ENCODE peak calls at places on chromosomes 2 and 18, in seven cellular contexts. P is H9, C is IMR-90, U is H1, H is mesenchymal stem cell, O is trophoblast cell, D is mesendoderm. B is an unnamed sample.

GRCh38 chr2:73075477-73076373 is 4.2 kb upstream of the SFXN5 start:
- DNase-seq in C (peak), P (no peak), H (no peak), U (no peak), D (no peak), O (no peak), B (no peak)

GRCh38 chr2:9083287-9083686 is 79.8 kb upstream of the MBOAT2 start:
- DNase-seq in H (no peak), U (no peak), P (no peak), D (no peak), C (no peak), O (no peak), B (no peak)

GRCh38 chr2:76464310-76464709 is 753.6 kb upstream of the GCFC2 start:
- DNase-seq in H (peak), C (no peak), U (no peak), P (no peak), D (peak), O (peak), B (no peak)

GRCh38 chr2:46296216-46296839 is 879 bp upstream of the EPAS1 start:
- DNase-seq in U (no peak), P (peak), C (no peak), O (peak), H (no peak), D (peak), B (no peak)

GRCh38 chr2:68357608-68358337 is 7.3 kb upstream of the PLEK start:
- DNase-seq in D (peak), H (peak), O (peak), U (peak), C (peak), P (peak), B (peak)

GRCh38 chr2:186780701-186781316 is 68.2 kb downstream of the ZSWIM2 start:
- DNase-seq in U (peak), D (peak), C (peak), O (peak), P (peak), H (no peak), B (peak)

GRCh38 chr2:133097666-133098065 is 427.7 kb upstream of the LYPD1 start:
- DNase-seq in H (peak), C (peak), U (no peak), O (peak), D (no peak), P (no peak), B (no peak)

GRCh38 chr2:232869138-232870001 is 694 bp upstream of the SNORC start:
- DNase-seq in D (peak), O (no peak), H (no peak), U (no peak), C (no peak), P (peak), B (no peak)

GRCh38 chr2:162710282-162710891 is 128.2 kb downstream of the KCNH7 start:
- DNase-seq in U (no peak), O (peak), C (no peak), H (peak), D (no peak), P (no peak), B (no peak)

GRCh38 chr18:8283901-8284585 is 325.2 kb upstream of the RAB12 start:
- DNase-seq in H (no peak), U (no peak), O (no peak), P (no peak), D (no peak), C (peak), B (no peak)

GRCh38 chr2:156087875-156088274 is 244.6 kb downstream of the NR4A2 start:
- DNase-seq in D (no peak), O (no peak), P (no peak), C (no peak), U (no peak), H (peak), B (no peak)

GRCh38 chr2:36967236-36967876 is 1.0 kb upstream of the STRN start:
- DNase-seq in U (no peak), H (no peak), D (peak), O (no peak), P (no peak), C (no peak), B (no peak)

GRCh38 chr2:95234806-95235205 is 27.5 kb downstream of the ZNF892 start:
- DNase-seq in C (no peak), U (no peak), D (no peak), O (no peak), P (no peak), H (no peak), B (no peak)

GRCh38 chr18:58635891-58636290 is 7.0 kb upstream of the ALPK2 start:
- DNase-seq in P (no peak), O (no peak), C (peak), H (peak), D (no peak), U (no peak), B (no peak)

GRCh38 chr2:241833101-241833937 is 24.3 kb downstream of the NEU4 start:
- DNase-seq in H (no peak), C (peak), D (peak), P (no peak), U (no peak), O (no peak), B (no peak)

GRCh38 chr2:36820942-36821605 is 124.6 kb downstream of the VIT start:
- DNase-seq in H (no peak), D (no peak), O (no peak), C (no peak), U (no peak), P (no peak), B (no peak)

GRCh38 chr2:65453916-65454315 is 21.5 kb upstream of the SPRED2 start:
- DNase-seq in C (peak), H (no peak), U (no peak), P (no peak), D (no peak), O (peak), B (no peak)

GRCh38 chr2:108124733-108125132 is 115.0 kb upstream of the SULT1C3 start:
- DNase-seq in H (no peak), P (no peak), C (no peak), O (no peak), D (no peak), U (no peak), B (no peak)

GRCh38 chr2:86330015-86330414 is 7.4 kb downstream of the REEP1 start:
- DNase-seq in U (no peak), D (no peak), O (peak), H (no peak), P (no peak), C (no peak), B (no peak)

GRCh38 chr2:132267372-132267771 is 105.6 kb upstream of the ANKRD30BL start:
- DNase-seq in H (peak), C (no peak), O (peak), U (no peak), D (no peak), P (no peak), B (no peak)

GRCh38 chr2:103469800-103470199 is 708.0 kb downstream of the TMEM182 start:
- DNase-seq in U (no peak), O (no peak), C (no peak), H (no peak), P (no peak), D (no peak), B (no peak)

GRCh38 chr2:44753552-44754285 is 187.8 kb upstream of the SIX3 start:
- DNase-seq in C (no peak), D (no peak), H (peak), P (no peak), O (no peak), U (no peak), B (no peak)

GRCh38 chr18:66749475-66750035 is 145.7 kb upstream of the CDH19 start:
- DNase-seq in O (no peak), U (no peak), C (no peak), H (no peak), D (no peak), P (no peak), B (no peak)

GRCh38 chr2:143936758-143937562 is 583.0 kb downstream of the ZEB2 start:
- DNase-seq in D (peak), P (peak), O (no peak), H (peak), U (peak), C (peak), B (peak)

GRCh38 chr18:48165104-48165866 is 234.8 kb upstream of the SMAD2 start:
- DNase-seq in U (no peak), H (no peak), D (no peak), P (no peak), C (no peak), O (no peak), B (no peak)

GRCh38 chr2:188114014-188114413 is 177.7 kb upstream of the GULP1 start:
- DNase-seq in P (no peak), U (no peak), H (peak), O (peak), C (peak), D (peak), B (no peak)

GRCh38 chr2:215271466-215271865 is 40.4 kb upstream of the ATIC start:
- DNase-seq in D (peak), H (no peak), U (no peak), P (peak), C (no peak), O (no peak), B (no peak)

GRCh38 chr18:9016819-9017169 is 85.7 kb upstream of the NDUFV2 start:
- DNase-seq in P (peak), H (no peak), C (peak), D (no peak), O (no peak), U (no peak), B (no peak)

GRCh38 chr18:29012364-29012763 is 835.4 kb upstream of the CDH2 start:
- DNase-seq in U (no peak), C (no peak), P (peak), H (no peak), O (peak), D (no peak), B (no peak)
- H2AK5ac ChIP-seq in U (no peak), C (no peak), P (no peak), H (no peak), O (no peak), D (no peak), B (no peak)

GRCh38 chr2:66771359-66771978 is 336.5 kb downstream of the MEIS1 start:
- DNase-seq in D (no peak), U (no peak), C (peak), H (peak), O (peak), P (no peak), B (no peak)
- H3K4ac ChIP-seq in D (no peak), U (no peak), C (no peak), H (no peak), O (no peak), P (no peak), B (no peak)

DNA sequence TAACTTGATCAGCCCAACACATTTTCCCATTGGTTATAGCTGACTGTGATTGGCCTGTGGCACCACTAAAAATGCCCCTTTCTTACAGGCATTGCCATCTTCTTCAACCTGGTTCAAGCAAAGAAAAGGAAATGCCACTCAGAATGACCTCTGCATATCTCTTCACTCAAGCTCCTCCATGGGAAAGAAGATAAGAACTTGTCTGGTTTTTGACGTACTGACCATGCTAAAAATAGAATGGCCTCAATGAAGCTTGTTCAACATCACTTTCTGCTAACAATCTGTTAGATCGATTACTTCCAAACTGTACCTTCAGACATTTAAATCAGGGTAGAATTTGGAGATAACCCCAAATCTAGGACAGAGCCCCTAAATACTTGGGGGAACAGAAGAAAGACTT is 109.5 kb downstream of the CABYR start:
- DNase-seq in P (no peak), U (no peak), D (no peak), C (no peak), H (no peak), O (no peak), B (no peak)
- H2AK5ac ChIP-seq in P (no peak), U (no peak), D (no peak), C (no peak), H (no peak), O (no peak), B (no peak)

DNA sequence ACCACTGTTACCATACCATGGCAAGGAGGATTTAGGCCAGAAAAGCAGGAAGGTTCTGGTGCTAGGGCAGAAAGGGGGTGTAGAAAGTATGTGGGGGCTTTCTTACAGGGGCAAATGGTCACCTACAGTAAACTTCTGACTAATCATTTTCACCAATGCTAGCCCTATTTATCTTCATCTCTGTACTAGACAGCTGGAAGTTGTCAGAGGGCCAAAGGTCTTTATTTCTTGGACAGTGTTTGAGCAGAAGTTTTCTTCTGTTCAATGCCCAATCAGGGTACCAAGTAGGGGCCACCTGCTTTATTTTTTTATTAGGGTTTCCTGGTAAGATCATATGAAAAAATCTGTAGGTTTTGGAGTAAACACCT is 37.6 kb downstream of the MAP4K4 start:
- DNase-seq in U (no peak), C (no peak), O (no peak), H (no peak), P (no peak), D (no peak), B (no peak)
- H3K4ac ChIP-seq in U (no peak), C (no peak), O (peak), H (no peak), P (no peak), D (no peak), B (no peak)

DNA sequence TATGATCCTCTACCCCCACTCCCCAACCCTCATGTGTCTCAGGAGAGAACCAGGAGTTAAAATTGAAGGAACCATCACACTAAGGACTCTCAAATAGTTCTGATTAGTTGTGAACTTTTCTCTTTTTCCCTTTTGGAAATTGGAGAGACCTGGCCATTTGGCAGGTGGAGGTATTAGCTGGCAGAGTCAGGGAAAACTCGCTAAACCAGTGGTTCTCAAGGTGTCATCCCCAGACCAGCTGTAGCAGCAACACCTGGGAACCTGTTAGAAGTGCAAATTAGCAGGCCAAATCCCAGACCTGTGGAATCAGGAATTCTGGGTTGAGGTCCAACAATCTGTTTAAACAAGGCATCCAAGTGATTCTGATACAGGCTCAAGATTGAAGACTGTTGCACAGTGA is 2.7 kb upstream of the TMEM131 start:
- DNase-seq in D (no peak), U (no peak), C (no peak), H (no peak), P (no peak), O (no peak), B (no peak)
- H2AK5ac ChIP-seq in D (no peak), U (no peak), C (no peak), H (no peak), P (no peak), O (no peak), B (no peak)